ENCODE peak calls at places on chromosomes 5 and 9, in five cellular contexts. K is A172, C is fibroblast of the aortic adventitia, N is PC-9, H is Calu3. A is an unnamed sample.

GRCh38 chr5:157739388-157740045 is 4.0 kb upstream of the LSM11 start:
- DNase-seq in K (no peak), C (no peak), N (no peak), H (no peak), A (no peak)

GRCh38 chr5:179618923-179619554 is 4.4 kb downstream of the HNRNPH1 start:
- DNase-seq in K (no peak), C (peak; percentile 27), N (no peak), H (no peak), A (no peak)

GRCh38 chr5:172901012-172901780 is 58.0 kb upstream of the RPL26L1 start:
- DNase-seq in K (peak; percentile 95), C (peak; percentile 85), N (no peak), H (peak; percentile 43), A (no peak)

GRCh38 chr5:76175821-76176403 is 92.7 kb downstream of the SV2C start:
- DNase-seq in K (no peak), C (no peak), N (no peak), H (no peak), A (peak; percentile 73)

GRCh38 chr5:83922699-83923098 is 202.0 kb upstream of the HAPLN1 start:
- DNase-seq in K (no peak), C (no peak), N (no peak), H (no peak), A (no peak)

GRCh38 chr5:35922468-35922867 is 16.0 kb downstream of the CAPSL start:
- DNase-seq in K (peak; percentile 22), C (no peak), N (peak; percentile 54), H (no peak), A (no peak)

GRCh38 chr5:91332267-91333044 is 50.7 kb downstream of the ARRDC3 start:
- DNase-seq in K (peak; percentile 94), C (peak; percentile 41), N (peak; percentile 93), H (peak; percentile 41), A (no peak)

GRCh38 chr9:116280529-116280928 is 126.9 kb downstream of the PAPPA start:
- DNase-seq in K (no peak), C (no peak), N (no peak), H (no peak), A (no peak)

GRCh38 chr9:78320875-78321496 is 24.1 kb downstream of the PSAT1 start:
- DNase-seq in K (no peak), C (no peak), N (no peak), H (no peak), A (no peak)

GRCh38 chr5:123966781-123967180 is 454.8 kb downstream of the CSNK1G3 start:
- DNase-seq in K (no peak), C (no peak), N (no peak), H (no peak), A (no peak)

GRCh38 chr9:36765468-36766341 is 193.0 kb downstream of the MELK start:
- DNase-seq in K (no peak), C (peak; percentile 44), N (no peak), H (no peak), A (peak; percentile 95)

GRCh38 chr9:69900406-69900805 is 79.8 kb downstream of the CFAP95 start:
- DNase-seq in K (peak; percentile 45), C (peak; percentile 33), N (no peak), H (no peak), A (no peak)

GRCh38 chr9:35669331-35670145 is 4.2 kb upstream of the CA9 start:
- DNase-seq in K (peak; percentile 69), C (no peak), N (peak; percentile 58), H (peak; percentile 75), A (no peak)

GRCh38 chr5:91296691-91297143 is 86.4 kb downstream of the ARRDC3 start:
- DNase-seq in K (peak; percentile 40), C (peak; percentile 97), N (peak; percentile 94), H (peak; percentile 59), A (no peak)

GRCh38 chr9:136835162-136835931 is 6.9 kb upstream of the AJM1 start:
- DNase-seq in K (no peak), C (no peak), N (peak; percentile 18), H (no peak), A (no peak)

GRCh38 chr9:113184509-113184908 is 33.7 kb downstream of the SLC31A2 start:
- DNase-seq in K (no peak), C (no peak), N (no peak), H (no peak), A (no peak)

GRCh38 chr5:61675015-61675692 is 343.1 kb downstream of the ZSWIM6 start:
- DNase-seq in K (no peak), C (no peak), N (no peak), H (peak; percentile 53), A (no peak)

GRCh38 chr5:119290161-119290569 is 65.7 kb upstream of the TNFAIP8 start:
- DNase-seq in K (no peak), C (no peak), N (no peak), H (no peak), A (peak; percentile 23)

GRCh38 chr9:81604306-81605153 is 84.8 kb downstream of the TLE1 start:
- DNase-seq in K (no peak), C (peak; percentile 32), N (no peak), H (no peak), A (no peak)

GRCh38 chr5:58582411-58583393 is at the start of gene RAB3C:
- DNase-seq in K (peak; percentile 80), C (peak; percentile 86), N (peak; percentile 82), H (peak; percentile 90), A (peak; percentile 85)

GRCh38 chr5:14108170-14108996 is 34.8 kb upstream of the TRIO start:
- DNase-seq in K (peak; percentile 90), C (peak; percentile 91), N (no peak), H (peak; percentile 64), A (peak; percentile 65)

GRCh38 chr9:98222885-98223640 is 30.6 kb upstream of the CORO2A start:
- DNase-seq in K (peak; percentile 100), C (peak; percentile 99), N (peak; percentile 98), H (peak; percentile 56), A (no peak)

GRCh38 chr5:133454442-133454841 is 157.9 kb downstream of the FSTL4 start:
- DNase-seq in K (no peak), C (no peak), N (no peak), H (no peak), A (no peak)

GRCh38 chr9:28696960-28697359 is 1123.7 kb upstream of the C9orf72 start:
- DNase-seq in K (no peak), C (no peak), N (no peak), H (no peak), A (no peak)

GRCh38 chr9:68897557-68898145 is 116.3 kb downstream of the PRKACG start:
- DNase-seq in K (no peak), C (no peak), N (no peak), H (no peak), A (no peak)

A was measured in GM13977.